ENCODE peak calls at places on chromosomes 11 and 22, in nine cellular contexts. D is KG1, F is skeletal muscle cell, X is RCC 7860, U is ureter, K is mucosa of gallbladder, E is Calu3, T is smooth muscle cell of the brain vasculature, H is HuH-7.5. R is an unnamed sample.

GRCh38 chr22:49968831-49969661 is 8.5 kb downstream of the PIM3 start:
- DNase-seq in D (no peak), F (no peak), X (no peak), U (no peak), K (no peak), E (no peak), T (no peak), H (peak), R (peak)

GRCh38 chr22:40578171-40578570 is 58.3 kb downstream of the MRTFA start:
- DNase-seq in D (no peak), F (no peak), X (no peak), U (no peak), K (no peak), E (no peak), T (no peak), H (no peak), R (no peak)

GRCh38 chr22:17842386-17842785 is 68.1 kb upstream of the BID start:
- DNase-seq in D (no peak), F (no peak), X (no peak), U (no peak), K (peak), E (no peak), T (no peak), H (no peak), R (no peak)

GRCh38 chr11:117189941-117190544 is 9.1 kb upstream of the TAGLN start:
- DNase-seq in D (no peak), F (no peak), X (no peak), U (peak), K (no peak), E (no peak), T (no peak), H (no peak), R (no peak)

GRCh38 chr11:35242412-35242811 is 103.4 kb downstream of the CD44 start:
- DNase-seq in D (no peak), F (no peak), X (no peak), U (no peak), K (no peak), E (no peak), T (no peak), H (no peak), R (no peak)

GRCh38 chr22:38871360-38872171 is 450 bp downstream of the CBX6 start:
- DNase-seq in D (peak), F (no peak), X (no peak), U (peak), K (no peak), E (no peak), T (no peak), H (no peak), R (no peak)

GRCh38 chr11:112459001-112459400 is 198.3 kb upstream of the PLET1 start:
- DNase-seq in D (no peak), F (no peak), X (peak), U (no peak), K (no peak), E (no peak), T (no peak), H (no peak), R (no peak)

GRCh38 chr11:78066471-78066870 is 2.8 kb downstream of the THRSP start:
- DNase-seq in D (no peak), F (no peak), X (no peak), U (no peak), K (no peak), E (no peak), T (no peak), H (no peak), R (no peak)

GRCh38 chr11:2100361-2101170 is 38.6 kb downstream of the IGF2 start:
- DNase-seq in D (no peak), F (no peak), X (no peak), U (no peak), K (peak), E (no peak), T (no peak), H (no peak), R (peak)

GRCh38 chr22:22342697-22343602 is 98.4 kb downstream of the VPREB1 start:
- DNase-seq in D (no peak), F (no peak), X (peak), U (peak), K (peak), E (peak), T (no peak), H (peak), R (no peak)

GRCh38 chr11:118304227-118304808 is at the start of gene CD3E:
- DNase-seq in D (peak), F (no peak), X (no peak), U (no peak), K (no peak), E (no peak), T (no peak), H (no peak), R (no peak)

GRCh38 chr11:96084610-96085348 is 160.9 kb upstream of the MTMR2 start:
- DNase-seq in D (no peak), F (no peak), X (no peak), U (no peak), K (no peak), E (no peak), T (no peak), H (no peak), R (no peak)

GRCh38 chr11:30683176-30683575 is 97.0 kb upstream of the MPPED2 start:
- DNase-seq in D (no peak), F (peak), X (no peak), U (no peak), K (no peak), E (no peak), T (no peak), H (no peak), R (no peak)

GRCh38 chr11:93729129-93729616 is 12.1 kb downstream of the TAF1D start:
- DNase-seq in D (no peak), F (no peak), X (no peak), U (no peak), K (no peak), E (no peak), T (no peak), H (no peak), R (no peak)

GRCh38 chr11:120424185-120424969 is 87.2 kb upstream of the GRIK4 start:
- DNase-seq in D (no peak), F (no peak), X (no peak), U (no peak), K (no peak), E (no peak), T (no peak), H (no peak), R (no peak)

GRCh38 chr22:19174106-19175025 is 4.2 kb downstream of the SLC25A1 start:
- DNase-seq in D (no peak), F (peak), X (peak), U (no peak), K (no peak), E (no peak), T (peak), H (no peak), R (peak)

GRCh38 chr11:104764718-104765045 is 133.6 kb downstream of the CASP12 start:
- DNase-seq in D (no peak), F (no peak), X (no peak), U (no peak), K (no peak), E (no peak), T (no peak), H (no peak), R (no peak)

GRCh38 chr22:18111759-18112330 is 1.2 kb downstream of the TUBA8 start:
- DNase-seq in D (no peak), F (no peak), X (no peak), U (no peak), K (no peak), E (no peak), T (no peak), H (no peak), R (peak)

GRCh38 chr11:36160115-36160514 is 129.1 kb downstream of the COMMD9 start:
- DNase-seq in D (no peak), F (no peak), X (no peak), U (no peak), K (no peak), E (no peak), T (no peak), H (no peak), R (no peak)